ENCODE peak calls at places on chromosomes 12 and 14, in four cellular contexts. G is HepG2, X is endothelial cell of umbilical vein, S is stomach. I is an unnamed sample. For H3K4me1, the result is how much of the 10 kb centered on the place peaks cover.

GRCh38 chr14:66495214-66496098 is 9.3 kb downstream of the CCDC196 start:
- DNase-seq in G (peak), X (peak), S (peak), I (peak)

GRCh38 chr14:74663884-74664283 is 49.0 kb downstream of the AREL1 start:
- DNase-seq in G (no peak), X (no peak), S (no peak), I (no peak)

GRCh38 chr12:108587826-108588225 is 10.1 kb downstream of the TMEM119 start:
- DNase-seq in G (no peak), X (no peak), S (no peak), I (no peak)

GRCh38 chr14:54606178-54606577 is 39.2 kb downstream of the SAMD4A start:
- DNase-seq in G (no peak), X (no peak), S (no peak), I (no peak)

GRCh38 chr12:54257332-54257731 is 22.6 kb downstream of the CBX5 start:
- DNase-seq in G (no peak), X (no peak), S (no peak), I (no peak)

GRCh38 chr14:96086032-96086431 is 46.9 kb downstream of the C14orf132 start:
- DNase-seq in G (no peak), X (no peak), S (no peak), I (no peak)

GRCh38 chr12:58412466-58412865 is 471.1 kb downstream of the ATP23 start:
- DNase-seq in G (no peak), X (no peak), S (no peak), I (no peak)

GRCh38 chr12:54555670-54556257 is 6.4 kb downstream of the PDE1B start:
- DNase-seq in G (no peak), X (no peak), S (no peak), I (no peak)

GRCh38 chr14:80055912-80056801 is 155.1 kb downstream of the DIO2 start:
- DNase-seq in G (peak), X (peak), S (peak), I (peak)

GRCh38 chr12:120853188-120853587 is 51.0 kb downstream of the SPPL3 start:
- DNase-seq in G (no peak), X (no peak), S (no peak), I (no peak)
- H3K4me1 ChIP-seq in G (under half), X (under half), S (half or more), I (half or more)

GRCh38 chr14:77041837-77042557 is 13.5 kb upstream of the IRF2BPL start:
- DNase-seq in G (no peak), X (peak), S (peak), I (peak)

GRCh38 chr14:77043984-77044485 is 15.5 kb upstream of the IRF2BPL start:
- DNase-seq in G (no peak), X (no peak), S (no peak), I (no peak)

GRCh38 chr14:77044776-77045569 is 16.5 kb upstream of the IRF2BPL start:
- DNase-seq in G (peak), X (peak), S (no peak), I (peak)

GRCh38 chr14:77045570-77045890 is 17.0 kb upstream of the IRF2BPL start:
- DNase-seq in G (no peak), X (no peak), S (peak), I (peak)

DNA sequence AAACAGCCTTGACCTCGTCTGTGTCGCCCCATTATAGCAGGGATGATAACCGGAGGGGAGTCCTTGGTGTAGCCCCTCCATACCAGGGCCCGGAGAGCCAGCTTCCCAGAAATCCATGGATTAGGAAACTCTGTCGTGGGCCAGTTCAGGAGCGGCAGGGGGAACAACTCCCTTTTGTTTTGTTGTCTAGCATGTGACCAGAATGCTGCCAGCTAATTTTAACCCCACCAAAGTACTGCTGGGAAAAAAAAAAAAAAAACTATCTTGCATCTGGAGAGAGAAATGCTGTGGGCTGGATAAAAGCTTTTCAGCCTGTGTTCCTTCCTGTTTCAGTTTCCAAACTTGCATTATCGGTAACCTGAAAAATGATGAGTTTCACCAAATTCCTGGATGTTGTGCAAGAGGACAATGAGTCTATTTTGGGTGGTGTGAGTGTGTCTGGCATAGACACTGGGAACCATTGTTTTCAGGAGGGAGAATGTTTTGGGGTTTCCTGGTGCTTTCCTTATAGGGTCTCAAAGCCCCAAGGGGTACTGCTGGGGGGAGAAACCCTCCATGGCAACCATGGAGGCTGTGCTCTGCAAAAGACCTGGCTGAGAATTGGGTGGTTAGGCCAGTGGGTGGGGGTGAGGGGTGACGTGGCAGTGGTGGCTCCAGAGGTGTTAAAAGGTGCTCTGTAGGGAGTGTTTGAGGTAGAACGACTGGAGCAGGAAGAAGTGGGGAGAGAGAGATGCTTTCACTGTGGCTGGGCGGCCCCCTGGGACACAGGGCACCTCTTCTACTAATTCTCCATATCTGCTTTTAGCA is 14.9 kb upstream of the IRF2BPL start:
- DNase-seq in G (peak), X (peak), S (no peak), I (no peak)
- H3K27ac ChIP-seq in G (peak), X (peak), S (peak), I (peak)

GRCh38 chr14:43200519-43200918 is 1306.6 kb downstream of the FSCB start:
- DNase-seq in G (no peak), X (no peak), S (no peak), I (no peak)
- TF ChIP-seq POLR2AphosphoS5 in G (no peak), X (no peak), S (no peak), I (no peak)

GRCh38 chr12:6225630-6226001 is 25.4 kb downstream of the CD9 start:
- DNase-seq in G (no peak), X (no peak), S (no peak), I (no peak)

GRCh38 chr12:6228535-6229223 is 28.5 kb downstream of the CD9 start:
- DNase-seq in G (no peak), X (peak), S (no peak), I (peak)

GRCh38 chr12:6226002-6226700 is 26.0 kb downstream of the CD9 start:
- DNase-seq in G (peak), X (peak), S (peak), I (peak)

GRCh38 chr12:6224550-6224949 is 24.4 kb downstream of the CD9 start:
- DNase-seq in G (no peak), X (peak), S (no peak), I (peak)

DNA sequence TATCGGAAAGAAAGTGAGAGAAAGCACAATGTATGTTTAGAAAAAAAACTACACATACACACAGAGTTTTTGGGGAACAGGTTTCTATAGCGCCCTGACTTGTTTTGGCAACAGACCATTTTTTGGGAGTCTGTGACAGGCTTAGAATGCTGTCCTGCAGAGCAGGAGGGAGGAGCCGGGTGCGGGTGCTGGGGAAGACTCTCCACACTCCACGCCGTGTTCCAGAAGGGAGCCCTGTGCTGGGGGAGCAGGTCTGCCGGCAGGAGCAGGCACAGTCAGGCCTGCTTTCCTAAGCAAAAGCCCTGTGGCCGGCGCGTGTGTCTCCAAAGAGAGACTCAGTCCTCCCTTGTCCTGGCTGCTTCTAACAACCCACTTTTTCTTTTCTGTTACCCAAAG is 26.5 kb downstream of the CD9 start:
- DNase-seq in G (no peak), X (no peak), S (no peak), I (peak)
- H3K4me1 ChIP-seq in G (half or more), X (half or more), S (half or more), I (half or more)

DNA sequence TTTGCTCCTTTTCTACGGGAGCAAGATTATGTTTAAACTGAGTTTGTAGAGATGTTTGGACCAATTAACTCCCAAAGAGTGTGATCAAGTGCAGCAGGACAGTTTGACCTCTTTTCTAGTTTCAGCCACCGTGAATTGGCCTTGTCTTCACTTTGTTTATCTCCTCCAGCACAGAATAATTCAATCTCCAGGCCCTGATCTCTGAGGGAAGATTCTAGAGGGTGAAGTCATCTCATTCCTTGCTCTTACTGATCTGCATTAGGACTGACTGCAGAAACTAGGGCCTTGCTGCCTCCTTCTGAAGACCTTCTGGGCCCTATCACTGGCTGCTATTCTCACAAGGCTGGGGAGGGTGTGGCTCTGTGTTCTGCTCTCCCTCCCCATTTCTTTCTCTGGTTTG is 29.3 kb downstream of the C12orf75 start:
- DNase-seq in G (no peak), X (no peak), S (no peak), I (no peak)
- H3K27ac ChIP-seq in G (no peak), X (no peak), S (no peak), I (no peak)

GRCh38 chr14:22382395-22382794 is 206.6 kb downstream of the DAD1 start:
- DNase-seq in G (no peak), X (no peak), S (no peak), I (no peak)

GRCh38 chr14:22379727-22380126 is 209.3 kb downstream of the DAD1 start:
- DNase-seq in G (no peak), X (no peak), S (no peak), I (no peak)

GRCh38 chr14:22382955-22383354 is 206.1 kb downstream of the DAD1 start:
- DNase-seq in G (no peak), X (no peak), S (no peak), I (no peak)

GRCh38 chr14:22381751-22382150 is 207.3 kb downstream of the DAD1 start:
- DNase-seq in G (no peak), X (no peak), S (no peak), I (no peak)

GRCh38 chr14:22380511-22381455 is 208.2 kb downstream of the DAD1 start:
- DNase-seq in G (no peak), X (no peak), S (no peak), I (no peak)
- TF ChIP-seq POLR2AphosphoS5 in G (no peak), X (no peak), S (no peak), I (no peak)

GRCh38 chr12:2118061-2118460 is 65.3 kb downstream of the CACNA1C start:
- DNase-seq in G (no peak), X (no peak), S (no peak), I (no peak)
- H3K4me1 ChIP-seq in G (under half), X (under half), S (half or more), I (under half)

GRCh38 chr12:12979151-12979550 is 20.9 kb downstream of the HEBP1 start:
- DNase-seq in G (no peak), X (peak), S (no peak), I (no peak)
- H3K27ac ChIP-seq in G (no peak), X (peak), S (peak), I (peak)

GRCh38 chr12:46497739-46498138 is 125.2 kb upstream of the SLC38A2 start:
- DNase-seq in G (no peak), X (no peak), S (no peak), I (no peak)

GRCh38 chr12:46491548-46491947 is 119.0 kb upstream of the SLC38A2 start:
- DNase-seq in G (no peak), X (peak), S (no peak), I (no peak)

GRCh38 chr12:46492471-46493351 is 120.1 kb upstream of the SLC38A2 start:
- DNase-seq in G (peak), X (peak), S (no peak), I (no peak)

GRCh38 chr12:46493352-46494209 is 121.0 kb upstream of the SLC38A2 start:
- DNase-seq in G (peak), X (peak), S (no peak), I (no peak)

DNA sequence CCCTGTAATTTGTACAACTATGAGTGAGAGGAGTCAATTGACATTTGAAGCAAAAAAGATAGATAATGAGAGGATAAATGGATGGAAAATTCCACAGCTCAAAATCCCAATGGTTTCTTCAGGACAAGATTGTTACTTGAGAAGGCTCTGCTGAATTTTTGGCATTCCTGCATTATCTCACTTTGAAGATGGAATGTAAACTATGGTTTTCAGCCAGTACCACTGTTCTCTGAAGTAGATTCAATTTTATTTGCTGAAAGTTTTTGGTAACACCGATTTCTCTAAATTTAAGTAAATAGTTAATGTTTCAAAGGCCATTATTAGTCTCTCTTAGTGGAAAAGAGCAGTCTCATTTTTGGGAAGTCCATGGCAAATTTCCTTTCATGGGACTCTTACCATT is 121.9 kb upstream of the SLC38A2 start:
- DNase-seq in G (peak), X (peak), S (no peak), I (no peak)
- TF ChIP-seq POLR2AphosphoS5 in G (no peak), X (no peak), S (no peak), I (no peak)

DNA sequence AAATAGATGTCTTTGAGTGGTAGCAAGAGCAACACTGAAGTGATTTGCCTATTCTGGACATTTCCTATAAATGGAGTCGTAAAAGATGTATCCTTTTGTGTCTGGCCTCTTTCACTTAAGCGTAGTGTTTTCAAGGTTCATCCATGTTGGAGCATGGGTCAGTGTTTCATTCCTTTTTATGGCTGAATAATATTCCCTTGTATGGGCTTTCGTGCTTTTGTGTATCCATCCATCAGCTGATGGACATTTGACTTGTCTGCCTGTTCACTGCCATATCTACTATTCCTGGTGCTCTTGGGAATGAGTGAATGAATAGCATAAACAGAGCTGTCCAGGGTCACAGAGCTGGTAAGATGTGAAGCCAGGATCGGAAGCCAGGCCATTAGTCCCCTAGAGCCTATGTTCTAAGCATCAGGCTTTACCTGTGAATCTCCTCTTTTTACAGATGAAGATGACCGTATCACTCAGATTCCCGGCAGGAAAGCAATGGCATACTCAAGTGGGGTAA is 1.8 kb upstream of the P2RX7 start:
- DNase-seq in G (no peak), X (no peak), S (no peak), I (no peak)
- H3K4me1 ChIP-seq in G (half or more), X (under half), S (under half), I (under half)

I was measured in transverse colon.